ENCODE peak calls at places on chromosomes 13 and 19, in seven cellular contexts. L is left ventricle myocardium inferior; X is cardiac fibroblast; C is heart right ventricle; P is WERI-Rb-1; N is fibroblast of villous mesenchyme; H is CD4-positive, alpha-beta T cell. I is an unnamed sample.

GRCh38 chr19:23799321-23799720 is 40.6 kb upstream of the ZNF681 start:
- DNase-seq in H (peak), L (no peak), P (no peak), X (no peak), N (no peak), C (no peak), I (no peak)

GRCh38 chr13:50593228-50593627 is 250.3 kb downstream of the DLEU7 start:
- DNase-seq in C (no peak), L (no peak), P (no peak), N (no peak), H (no peak), X (no peak), I (no peak)

GRCh38 chr19:8081569-8082550 is 29.3 kb downstream of the CCL25 start:
- DNase-seq in N (peak), X (peak), P (no peak), L (no peak), C (no peak), H (no peak), I (no peak)

GRCh38 chr19:53094749-53095575 is 8.3 kb downstream of the ZNF160 start:
- DNase-seq in N (no peak), P (no peak), H (no peak), L (no peak), X (no peak), C (no peak), I (no peak)

GRCh38 chr19:9075064-9075964 is 11.5 kb upstream of the OR1M1 start:
- DNase-seq in P (no peak), N (peak), L (peak), C (peak), H (no peak), X (peak), I (peak)

GRCh38 chr19:38386300-38386967 is 1.4 kb downstream of the GGN start:
- DNase-seq in N (no peak), X (no peak), H (no peak), C (no peak), L (no peak), P (no peak), I (no peak)

GRCh38 chr19:41706741-41707501 is 1.5 kb upstream of the CEACAM5 start:
- DNase-seq in P (peak), L (peak), X (peak), N (peak), H (peak), C (peak), I (peak)

GRCh38 chr13:49271264-49271663 is 23.5 kb downstream of the CDADC1 start:
- DNase-seq in H (no peak), L (no peak), C (no peak), P (no peak), X (no peak), N (no peak), I (no peak)

GRCh38 chr13:66461021-66461420 is 769.1 kb downstream of the PCDH9 start:
- DNase-seq in L (no peak), P (no peak), C (no peak), X (peak), N (no peak), H (no peak), I (no peak)

GRCh38 chr13:22041741-22042140 is 370.9 kb downstream of the FGF9 start:
- DNase-seq in X (no peak), L (no peak), H (no peak), C (no peak), N (no peak), P (no peak), I (no peak)

GRCh38 chr19:38266981-38267597 is 2.7 kb downstream of the SPINT2 start:
- DNase-seq in L (no peak), C (no peak), P (no peak), X (peak), N (peak), H (no peak), I (no peak)

GRCh38 chr19:58352760-58353671 is at the start of gene A1BG:
- DNase-seq in C (no peak), P (no peak), X (no peak), H (no peak), N (no peak), L (no peak), I (peak)

GRCh38 chr19:4122480-4122879 is 1.4 kb downstream of the MAP2K2 start:
- DNase-seq in N (no peak), P (no peak), H (no peak), L (no peak), C (no peak), X (no peak), I (no peak)

GRCh38 chr19:617551-618246 is 15.6 kb downstream of the POLRMT start:
- DNase-seq in C (no peak), L (no peak), X (no peak), P (no peak), N (no peak), H (no peak), I (peak)

GRCh38 chr13:105804561-105805190 is 730.8 kb downstream of the EFNB2 start:
- DNase-seq in C (no peak), N (peak), P (no peak), H (no peak), X (peak), L (no peak), I (no peak)

GRCh38 chr19:18051887-18052286 is 34.8 kb downstream of the IL12RB1 start:
- DNase-seq in L (peak), P (no peak), C (peak), X (no peak), H (no peak), N (no peak), I (peak)

GRCh38 chr13:74570834-74571233 is 436.6 kb upstream of the KLF12 start:
- DNase-seq in H (no peak), P (no peak), C (no peak), N (peak), L (no peak), X (peak), I (no peak)

GRCh38 chr13:32134991-32135390 is 103.4 kb downstream of the FRY start:
- DNase-seq in N (peak), L (no peak), P (no peak), C (no peak), H (no peak), X (peak), I (no peak)

GRCh38 chr13:95326695-95327094 is 25.4 kb upstream of the ABCC4 start:
- DNase-seq in N (no peak), C (no peak), X (no peak), L (no peak), P (no peak), H (no peak), I (peak)

GRCh38 chr13:45356966-45357689 is 16.1 kb upstream of the TPT1 start:
- DNase-seq in X (no peak), L (no peak), P (no peak), C (no peak), H (no peak), N (no peak), I (no peak)

GRCh38 chr13:94480672-94481145 is 1.2 kb upstream of the DCT start:
- DNase-seq in H (no peak), N (no peak), X (peak), L (peak), C (peak), P (peak), I (no peak)

GRCh38 chr19:50485284-50485955 is 8.8 kb upstream of the GARIN5A start:
- DNase-seq in L (no peak), C (no peak), X (no peak), P (no peak), N (no peak), H (no peak), I (no peak)

GRCh38 chr13:80340643-80341097 is 256 bp downstream of the SPRY2 start:
- DNase-seq in P (no peak), L (no peak), C (no peak), X (peak), H (no peak), N (peak), I (no peak)

GRCh38 chr19:56314018-56314583 is 538 bp downstream of the ZSCAN5A start:
- DNase-seq in C (no peak), P (peak), H (no peak), N (no peak), L (no peak), X (no peak), I (no peak)

GRCh38 chr13:26529441-26529840 is 28.0 kb upstream of the WASF3 start:
- DNase-seq in P (peak), C (peak), L (peak), H (no peak), X (peak), N (peak), I (no peak)

GRCh38 chr13:33494596-33495214 is 209.2 kb upstream of the STARD13 start:
- DNase-seq in P (no peak), X (peak), H (no peak), N (peak), L (peak), C (no peak), I (no peak)

GRCh38 chr19:15320118-15320517 is 12.2 kb downstream of the BRD4 start:
- DNase-seq in N (peak), C (no peak), P (no peak), L (no peak), H (no peak), X (peak), I (no peak)

GRCh38 chr13:77225946-77226345 is 100.9 kb downstream of the MYCBP2 start:
- DNase-seq in C (no peak), N (no peak), H (no peak), P (no peak), X (no peak), L (no peak), I (no peak)

GRCh38 chr19:7340959-7341837 is 7.5 kb upstream of the ARHGEF18 start:
- DNase-seq in P (peak), H (peak), C (peak), N (peak), X (peak), L (peak), I (peak)

GRCh38 chr19:35995655-35995993 is 636 bp downstream of the SDHAF1 start:
- DNase-seq in H (no peak), N (peak), X (peak), C (peak), P (peak), L (peak), I (peak)

GRCh38 chr13:30134578-30134977 is 172.8 kb downstream of the KATNAL1 start:
- DNase-seq in P (no peak), X (no peak), C (no peak), H (no peak), L (no peak), N (no peak), I (no peak)

GRCh38 chr19:48967346-48968178 is 2.5 kb downstream of the FTL start:
- DNase-seq in X (peak), C (no peak), H (no peak), N (peak), P (no peak), L (peak), I (peak)

GRCh38 chr13:41891119-41891518 is 69.8 kb downstream of the VWA8 start:
- DNase-seq in P (no peak), H (no peak), L (no peak), X (no peak), C (no peak), N (no peak), I (no peak)

GRCh38 chr19:10514211-10515145 is 2.8 kb downstream of the S1PR5 start:
- DNase-seq in X (no peak), H (no peak), P (no peak), L (no peak), N (no peak), C (no peak), I (no peak)

GRCh38 chr19:1374250-1374577 is 9.5 kb upstream of the NDUFS7 start:
- DNase-seq in C (no peak), P (no peak), X (no peak), N (no peak), L (peak), H (no peak), I (no peak)

GRCh38 chr19:40612831-40613668 is 11.9 kb downstream of the LTBP4 start:
- DNase-seq in X (no peak), P (no peak), N (peak), H (peak), L (no peak), C (peak), I (no peak)

GRCh38 chr13:112775791-112776279 is 86.0 kb downstream of the ATP11A start:
- DNase-seq in X (no peak), N (no peak), L (no peak), C (no peak), H (no peak), P (peak), I (no peak)

GRCh38 chr13:112776354-112776753 is 86.5 kb downstream of the ATP11A start:
- DNase-seq in H (no peak), L (no peak), C (no peak), P (peak), N (no peak), X (no peak), I (no peak)

GRCh38 chr13:112773601-112774447 is 84.0 kb downstream of the ATP11A start:
- DNase-seq in L (no peak), N (no peak), X (no peak), H (no peak), C (no peak), P (no peak), I (no peak)

GRCh38 chr13:112774448-112774792 is 84.6 kb downstream of the ATP11A start:
- DNase-seq in X (no peak), H (no peak), N (no peak), P (no peak), L (no peak), C (no peak), I (no peak)

GRCh38 chr13:112774829-112775565 is 85.2 kb downstream of the ATP11A start:
- DNase-seq in P (no peak), L (no peak), C (no peak), H (no peak), X (no peak), N (no peak), I (no peak)
- TF ChIP-seq CTCF in P (no peak), L (no peak), C (no peak), H (no peak), X (no peak), N (no peak), I (no peak)

GRCh38 chr19:5987077-5987818 is 9.3 kb upstream of the RANBP3 start:
- DNase-seq in C (no peak), N (peak), X (peak), P (peak), L (peak), H (peak), I (peak)
- TF ChIP-seq CTCF in C (peak), N (peak), X (peak), P (peak), L (peak), H (peak), I (peak)

GRCh38 chr19:34275705-34276104 is 21.4 kb downstream of the GARRE1 start:
- DNase-seq in H (no peak), N (no peak), C (no peak), P (no peak), X (no peak), L (no peak), I (no peak)

GRCh38 chr19:34274827-34275625 is 20.7 kb downstream of the GARRE1 start:
- DNase-seq in H (no peak), P (no peak), C (no peak), N (peak), L (no peak), X (peak), I (no peak)

GRCh38 chr19:34273121-34273845 is 18.9 kb downstream of the GARRE1 start:
- DNase-seq in L (no peak), H (no peak), N (no peak), C (no peak), P (no peak), X (no peak), I (no peak)

GRCh38 chr19:34276614-34277013 is 22.3 kb downstream of the GARRE1 start:
- DNase-seq in L (no peak), H (no peak), P (no peak), C (no peak), N (no peak), X (no peak), I (no peak)

DNA sequence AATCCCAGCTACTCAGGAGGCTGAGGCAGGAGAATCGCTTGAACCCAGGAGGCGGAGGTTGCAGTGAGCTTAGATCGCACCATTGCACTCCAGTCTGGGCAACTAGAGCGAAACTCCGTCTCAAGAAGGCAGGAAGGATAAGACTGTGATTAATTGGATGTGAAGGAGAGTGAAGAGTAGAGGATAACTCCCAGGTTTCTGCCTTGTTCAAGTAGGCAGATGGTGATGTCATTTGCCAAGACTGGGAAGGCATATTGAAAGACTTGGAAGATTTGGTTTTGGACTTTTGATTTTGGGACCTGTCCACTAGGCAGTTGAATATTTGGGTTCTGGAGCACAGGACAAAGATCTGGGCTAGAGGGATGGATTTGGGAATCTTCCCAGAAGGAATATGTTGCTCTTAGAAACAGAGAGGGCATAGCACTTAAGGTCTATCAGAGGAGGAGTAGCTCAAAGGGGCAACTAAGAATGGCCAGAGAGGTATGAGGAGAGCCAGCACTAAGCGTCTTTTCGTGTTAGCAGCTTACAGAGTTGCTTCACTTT is 20.0 kb downstream of the GARRE1 start:
- DNase-seq in P (no peak), C (no peak), L (no peak), H (no peak), X (peak), N (no peak), I (no peak)
- TF ChIP-seq CTCF in P (no peak), C (no peak), L (no peak), H (no peak), X (no peak), N (no peak), I (no peak)

GRCh38 chr13:23667750-23668149 is 97.5 kb downstream of the TNFRSF19 start:
- DNase-seq in N (no peak), H (no peak), P (no peak), X (no peak), C (no peak), L (no peak), I (no peak)
- TF ChIP-seq CTCF in N (no peak), H (no peak), P (peak), X (no peak), C (peak), L (no peak), I (no peak)

GRCh38 chr13:23705578-23705977 is 135.4 kb downstream of the TNFRSF19 start:
- DNase-seq in P (no peak), H (no peak), N (no peak), X (no peak), C (no peak), L (no peak), I (no peak)

GRCh38 chr13:23710366-23710765 is 140.2 kb downstream of the TNFRSF19 start:
- DNase-seq in C (no peak), N (no peak), H (no peak), L (no peak), P (no peak), X (no peak), I (no peak)

GRCh38 chr13:23709521-23709920 is 139.3 kb downstream of the TNFRSF19 start:
- DNase-seq in L (no peak), P (no peak), N (peak), H (no peak), X (peak), C (no peak), I (no peak)

GRCh38 chr13:23711355-23711754 is 141.1 kb downstream of the TNFRSF19 start:
- DNase-seq in C (no peak), P (no peak), N (no peak), X (no peak), L (no peak), H (no peak), I (no peak)

DNA sequence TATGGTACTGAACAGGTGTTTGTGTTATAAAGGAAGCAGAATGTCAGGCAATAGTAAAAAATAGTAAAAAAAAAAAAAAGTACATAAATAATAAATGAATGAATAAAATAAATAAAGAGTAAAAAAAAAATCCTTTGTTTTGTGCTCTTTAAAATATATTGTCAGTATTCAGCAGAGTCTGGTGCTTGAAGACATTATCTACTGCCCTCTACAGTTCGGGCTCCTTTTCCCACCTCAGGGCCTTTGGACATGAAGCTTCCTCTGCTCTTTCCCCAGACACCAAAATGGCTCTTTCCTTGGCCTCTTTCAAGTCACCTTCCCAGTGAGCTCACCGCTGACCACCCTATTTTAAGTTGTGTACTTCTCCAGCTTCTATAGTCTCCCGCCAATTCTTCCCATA is 137.5 kb downstream of the TNFRSF19 start:
- DNase-seq in X (peak), H (no peak), P (peak), N (peak), L (no peak), C (no peak), I (no peak)
- TF ChIP-seq CTCF in X (peak), H (no peak), P (peak), N (peak), L (peak), C (no peak), I (no peak)

GRCh38 chr19:45509692-45510015 is 2.4 kb downstream of the VASP start:
- DNase-seq in C (no peak), P (no peak), H (no peak), N (no peak), X (no peak), L (no peak), I (no peak)

GRCh38 chr19:45508681-45508930 is 1.3 kb downstream of the VASP start:
- DNase-seq in H (no peak), X (no peak), P (no peak), L (no peak), C (no peak), N (no peak), I (no peak)

GRCh38 chr19:45507864-45508680 is 793 bp downstream of the VASP start:
- DNase-seq in P (peak), H (peak), N (no peak), L (no peak), C (peak), X (peak), I (peak)

GRCh38 chr19:45506991-45507863 is at the start of gene VASP:
- DNase-seq in N (peak), L (peak), P (peak), H (peak), C (peak), X (peak), I (peak)

DNA sequence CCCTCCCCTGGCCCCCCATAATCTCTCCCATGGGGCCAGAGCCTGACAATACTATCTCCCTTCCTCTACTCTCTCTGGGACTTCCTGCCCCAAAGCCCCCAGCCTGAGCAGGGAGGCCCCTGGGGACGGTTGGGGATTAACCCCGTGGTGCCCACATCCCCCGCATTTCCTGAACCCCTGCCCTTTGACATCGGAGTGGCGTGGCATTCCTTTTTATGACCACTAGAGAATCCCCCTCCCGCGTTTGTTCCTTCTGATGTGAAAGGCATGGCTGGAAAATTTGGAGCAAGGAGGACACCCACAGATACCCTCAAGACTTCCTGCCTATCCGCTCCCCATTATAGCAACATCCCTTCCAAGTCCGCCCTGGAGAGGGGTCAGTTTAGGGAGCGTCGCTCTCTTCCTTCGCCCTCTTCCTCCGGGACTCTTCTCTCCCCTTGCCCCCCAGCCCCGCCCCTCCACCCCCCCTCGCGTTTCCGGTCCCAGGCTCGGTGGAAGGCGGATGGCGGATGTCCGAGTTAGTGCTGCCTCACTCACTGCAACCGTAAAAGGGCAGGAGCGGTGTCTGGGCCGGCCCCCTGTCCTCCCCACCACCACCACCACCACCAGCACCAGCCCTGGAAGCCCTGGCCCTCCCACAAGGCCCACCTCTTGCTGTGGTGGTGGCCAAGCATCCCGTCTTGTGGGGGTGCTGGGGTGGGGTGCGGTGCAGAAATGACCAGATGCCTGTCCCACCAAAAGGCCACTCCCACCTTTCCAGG is 1.8 kb downstream of the VASP start:
- DNase-seq in N (peak), X (peak), C (peak), L (peak), H (no peak), P (peak), I (peak)
- TF ChIP-seq CTCF in N (no peak), X (no peak), C (no peak), L (no peak), H (no peak), P (no peak), I (no peak)

I was measured in right lobe of liver.